ENCODE peak calls at places on chromosomes 6 and 20, in nine cellular contexts. A, L, K, D, B, H, Y, O and M are unnamed samples.

GRCh38 chr20:2729251-2729713 is 36.7 kb downstream of the EBF4 start:
- DNase-seq in O (peak; percentile 17), B (no peak), L (peak; percentile 57), D (no peak), A (no peak), K (no peak), Y (no peak), H (no peak), M (no peak)

GRCh38 chr20:51712501-51713212 is 55.5 kb downstream of the ATP9A start:
- DNase-seq in B (peak; percentile 55), A (peak; percentile 75), Y (peak; percentile 23), K (peak; percentile 15), O (peak; percentile 30), D (no peak), L (peak; percentile 35), H (no peak), M (no peak)

GRCh38 chr6:85459224-85459901 is 9.5 kb downstream of the NT5E start:
- DNase-seq in Y (peak; percentile 68), L (no peak), O (peak; percentile 68), K (peak; percentile 50), H (peak; percentile 55), B (no peak), D (no peak), A (peak; percentile 92), M (no peak)

GRCh38 chr6:167697316-167697715 is 129.4 kb upstream of the AFDN start:
- DNase-seq in D (no peak), Y (no peak), L (peak; percentile 88), K (no peak), H (no peak), O (no peak), B (no peak), A (no peak), M (no peak)

GRCh38 chr6:155259202-155259601 is 4.6 kb upstream of the CLDN20 start:
- DNase-seq in O (no peak), A (no peak), B (no peak), Y (no peak), K (no peak), H (no peak), D (no peak), L (no peak), M (no peak)

GRCh38 chr6:42224222-42225042 is 6.8 kb upstream of the MRPS10 start:
- DNase-seq in O (peak; percentile 90), L (no peak), K (peak; percentile 97), B (peak; percentile 48), A (peak; percentile 99), Y (peak; percentile 46), H (peak; percentile 94), D (no peak), M (no peak)

GRCh38 chr6:161076211-161076677 is 84.7 kb downstream of the MAP3K4 start:
- DNase-seq in K (no peak), D (no peak), L (no peak), O (no peak), Y (no peak), A (no peak), H (no peak), B (no peak), M (no peak)

GRCh38 chr20:4155953-4156352 is 140.6 kb upstream of the RNF24 start:
- DNase-seq in L (no peak), H (no peak), B (no peak), O (no peak), Y (no peak), D (no peak), A (no peak), K (no peak), M (no peak)

GRCh38 chr6:169651498-169651897 is 50.3 kb downstream of the WDR27 start:
- DNase-seq in A (no peak), H (no peak), K (no peak), D (no peak), L (no peak), B (no peak), O (no peak), Y (no peak), M (no peak)

GRCh38 chr6:79669766-79670165 is 38.6 kb downstream of the SH3BGRL2 start:
- DNase-seq in O (no peak), H (no peak), B (no peak), D (no peak), Y (no peak), A (no peak), K (no peak), L (no peak), M (no peak)

GRCh38 chr6:37047421-37047931 is 42.0 kb downstream of the FGD2 start:
- DNase-seq in B (no peak), Y (no peak), A (no peak), D (no peak), K (no peak), H (no peak), L (no peak), O (no peak), M (no peak)

GRCh38 chr6:138986578-138986977 is 1.5 kb downstream of the REPS1 start:
- DNase-seq in O (peak; percentile 54), K (no peak), A (peak; percentile 31), L (no peak), H (peak; percentile 34), B (peak; percentile 27), D (no peak), Y (peak; percentile 54), M (no peak)

GRCh38 chr6:136783495-136784270 is 8.6 kb downstream of the MAP3K5 start:
- DNase-seq in H (no peak), O (no peak), B (no peak), L (no peak), D (no peak), A (no peak), K (no peak), Y (no peak), M (no peak)
- H3K27ac ChIP-seq in H (no peak overlapping the region), O (no peak overlapping the region), B (no peak overlapping the region), L (no peak overlapping the region), D (no peak overlapping the region), A (no peak overlapping the region), K (no peak overlapping the region), Y (no peak overlapping the region), M (no peak overlapping the region)

GRCh38 chr6:158869010-158869603 is 49.9 kb upstream of the EZR start:
- DNase-seq in H (no peak), B (no peak), O (no peak), D (peak; percentile 26), Y (no peak), K (peak; percentile 89), L (no peak), A (peak; percentile 38), M (no peak)
- H3K4me2 ChIP-seq in H (peak overlapping the region; percentile 84), B (no peak overlapping the region), O (no peak overlapping the region), D (no peak overlapping the region), Y (peak overlapping the region; percentile 73), K (peak overlapping the region; percentile 76), L (peak overlapping the region; percentile 66), A (peak overlapping the region; percentile 74), M (peak overlapping the region; percentile 54)

DNA sequence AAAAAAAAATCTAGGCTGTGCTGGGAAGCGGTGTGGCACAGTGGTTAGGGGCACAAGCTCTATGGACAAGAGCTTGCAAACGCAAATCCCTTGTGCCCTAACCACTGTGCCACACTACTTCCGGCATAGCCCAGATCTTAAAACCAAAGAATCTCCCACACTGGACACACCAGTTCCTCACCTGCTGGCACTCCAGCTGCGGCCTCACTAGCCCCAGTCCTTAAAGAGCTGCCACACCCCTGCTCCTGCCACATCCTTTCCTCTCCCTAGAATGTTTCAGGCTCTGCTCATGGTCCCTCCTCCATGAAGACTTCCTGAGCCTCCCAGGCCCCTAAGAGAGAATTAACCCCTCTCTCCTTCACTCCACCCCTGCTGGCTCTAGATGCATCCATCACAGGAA is 71.8 kb upstream of the SRSF6 start:
- DNase-seq in K (no peak), L (no peak), Y (no peak), D (no peak), A (no peak), H (no peak), O (no peak), B (no peak), M (no peak)
- H3K27ac ChIP-seq in K (no peak overlapping the region), L (no peak overlapping the region), Y (no peak overlapping the region), D (no peak overlapping the region), A (no peak overlapping the region), H (no peak overlapping the region), O (no peak overlapping the region), B (no peak overlapping the region), M (no peak overlapping the region)

GRCh38 chr20:33919653-33920052 is 74.1 kb upstream of the RALY start:
- DNase-seq in B (no peak), A (no peak), D (no peak), O (no peak), K (no peak), L (no peak), H (no peak), Y (no peak), M (no peak)
- H3K4me2 ChIP-seq in B (peak overlapping the region; percentile 16), A (no peak overlapping the region), D (no peak overlapping the region), O (no peak overlapping the region), K (no peak overlapping the region), L (no peak overlapping the region), H (no peak overlapping the region), Y (no peak overlapping the region), M (no peak overlapping the region)

GRCh38 chr20:58984691-58985090 is 3.6 kb downstream of the NELFCD start:
- DNase-seq in L (no peak), O (no peak), K (no peak), B (no peak), H (no peak), D (no peak), A (no peak), Y (no peak), M (no peak)

GRCh38 chr20:58985656-58986055 is 4.6 kb downstream of the NELFCD start:
- DNase-seq in H (no peak), L (no peak), B (no peak), A (no peak), O (no peak), Y (no peak), K (no peak), D (no peak), M (no peak)

GRCh38 chr20:58986968-58987517 is 6.0 kb downstream of the NELFCD start:
- DNase-seq in B (no peak), H (no peak), L (peak; percentile 81), D (no peak), Y (no peak), K (no peak), O (no peak), A (no peak), M (no peak)

GRCh38 chr20:58987790-58988564 is 6.9 kb downstream of the NELFCD start:
- DNase-seq in K (no peak), H (no peak), L (no peak), B (no peak), Y (no peak), D (no peak), A (no peak), O (no peak), M (no peak)

GRCh38 chr20:58986286-58986967 is 5.4 kb downstream of the NELFCD start:
- DNase-seq in L (no peak), O (no peak), Y (no peak), D (no peak), H (no peak), A (no peak), K (no peak), B (no peak), M (no peak)
- H3K27ac ChIP-seq in L (peak overlapping the region; percentile 56), O (no peak overlapping the region), Y (no peak overlapping the region), D (no peak overlapping the region), H (no peak overlapping the region), A (no peak overlapping the region), K (no peak overlapping the region), B (no peak overlapping the region), M (no peak overlapping the region)

GRCh38 chr6:31617010-31617409 is 2.0 kb downstream of the AIF1 start:
- DNase-seq in B (no peak), D (no peak), L (no peak), K (no peak), Y (no peak), H (peak; percentile 67), A (no peak), O (peak; percentile 28), M (no peak)
- H3K4me2 ChIP-seq in B (no peak overlapping the region), D (no peak overlapping the region), L (no peak overlapping the region), K (no peak overlapping the region), Y (no peak overlapping the region), H (no peak overlapping the region), A (no peak overlapping the region), O (no peak overlapping the region), M (no peak overlapping the region)